ENCODE peak calls at places on chromosomes 12 and 14, in eight cellular contexts. W is HCT116, C is MM.1S, Y is GM23338, Q is SK-N-SH, S is neural progenitor cell, L is GM23248, P is PC-3. U is an unnamed sample.

GRCh38 chr12:54053625-54054441 is at the start of gene HOXC4:
- DNase-seq in Y (no peak), L (peak; percentile 77), S (no peak), C (no peak), Q (peak; percentile 86), W (no peak), P (no peak), U (peak; percentile 87)

GRCh38 chr14:34496679-34497513 is 34.9 kb upstream of the SPTSSA start:
- DNase-seq in S (peak; percentile 28), L (peak; percentile 99), P (peak; percentile 98), Y (peak; percentile 76), Q (peak; percentile 23), W (peak; percentile 97), C (no peak), U (no peak)

GRCh38 chr14:87686736-87687135 is 306.2 kb downstream of the GALC start:
- DNase-seq in P (no peak), C (no peak), Y (no peak), L (no peak), W (no peak), S (no peak), Q (no peak), U (no peak)

GRCh38 chr14:81209187-81209836 is 11.4 kb downstream of the GTF2A1 start:
- DNase-seq in W (no peak), P (no peak), Y (no peak), C (no peak), Q (no peak), S (no peak), L (no peak), U (peak; percentile 50)

GRCh38 chr12:68903511-68903910 is 29.5 kb downstream of the CPM start:
- DNase-seq in L (no peak), S (no peak), P (no peak), Y (no peak), Q (no peak), C (no peak), W (no peak), U (no peak)

GRCh38 chr12:11862794-11863193 is 207.9 kb upstream of the BCL2L14 start:
- DNase-seq in Q (no peak), C (no peak), P (no peak), L (peak; percentile 79), S (no peak), Y (no peak), W (no peak), U (no peak)

GRCh38 chr14:65574611-65575010 is 162.1 kb downstream of the FUT8 start:
- DNase-seq in C (no peak), L (no peak), S (no peak), Q (no peak), P (no peak), Y (no peak), W (no peak), U (no peak)

GRCh38 chr14:32711103-32711680 is 227.5 kb upstream of the NPAS3 start:
- DNase-seq in W (peak; percentile 6), L (peak; percentile 68), Q (peak; percentile 29), C (peak; percentile 33), P (peak; percentile 73), Y (peak; percentile 78), S (peak; percentile 76), U (peak; percentile 60)

GRCh38 chr14:94571950-94572349 is 9.3 kb upstream of the SERPINA5 start:
- DNase-seq in Q (no peak), Y (no peak), S (no peak), W (no peak), C (no peak), P (no peak), L (peak; percentile 70), U (no peak)

GRCh38 chr12:110600254-110600653 is 13.7 kb upstream of the TCTN1 start:
- DNase-seq in Y (peak; percentile 58), L (peak; percentile 79), W (peak; percentile 55), P (peak; percentile 89), Q (peak; percentile 30), C (peak; percentile 51), S (no peak), U (peak; percentile 70)

GRCh38 chr14:61355892-61356325 is 34.5 kb downstream of the PRKCH start:
- DNase-seq in L (peak; percentile 35), S (no peak), Q (no peak), W (peak; percentile 98), C (no peak), Y (peak; percentile 81), P (peak; percentile 100), U (no peak)

DNA sequence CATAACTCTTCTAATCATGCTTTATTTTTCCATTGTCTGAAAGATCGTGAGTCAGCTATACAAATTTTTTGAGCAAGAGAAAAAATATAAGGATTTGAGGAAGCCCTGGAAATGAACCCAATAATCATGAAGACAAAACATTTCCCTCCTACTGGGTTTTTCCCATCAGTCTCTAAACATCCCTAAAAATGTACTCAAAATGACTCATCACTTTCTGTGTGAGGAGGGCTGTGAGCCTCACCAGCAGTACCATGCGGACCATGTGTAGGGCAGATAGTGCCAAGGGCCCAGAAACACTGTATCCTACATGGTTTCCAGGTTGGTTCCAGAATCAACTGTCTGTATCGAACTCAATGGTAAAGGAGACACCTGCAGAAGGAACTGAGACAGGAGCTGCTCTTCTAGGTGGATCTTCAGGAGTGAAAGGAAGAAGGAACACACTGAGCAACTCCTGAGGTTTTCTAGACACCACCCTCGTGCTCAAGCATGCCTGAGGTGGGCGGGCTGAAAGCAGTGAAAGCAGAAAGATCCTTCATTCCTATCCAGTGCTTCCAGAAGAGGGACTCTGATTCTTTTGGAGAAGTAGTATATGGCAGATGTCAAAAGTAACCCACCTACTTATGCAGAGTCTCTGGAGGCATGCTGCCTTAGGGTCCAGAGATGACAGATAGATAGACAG is 48.6 kb upstream of the RHOJ start:
- DNase-seq in L (peak; percentile 18), W (no peak), P (no peak), C (no peak), S (no peak), Y (no peak), Q (no peak), U (no peak)
- H3K27ac ChIP-seq in L (no peak overlapping the region), W (no peak overlapping the region), P (no peak overlapping the region), C (no peak overlapping the region), S (no peak overlapping the region), Y (no peak overlapping the region), Q (no peak overlapping the region), U (no peak overlapping the region)

GRCh38 chr12:14367097-14367661 is 1.7 kb downstream of the ATF7IP start:
- DNase-seq in Y (no peak), L (peak; percentile 75), S (no peak), P (peak; percentile 5), C (peak; percentile 26), Q (no peak), W (no peak), U (no peak)
- TF ChIP-seq EZH2phosphoT487 in Y (no peak), L (no peak), S (no peak), P (no peak), C (no peak), Q (no peak), W (no peak), U (no peak)

GRCh38 chr12:124231980-124232653 is 62.8 kb upstream of the RFLNA start:
- DNase-seq in C (no peak), Q (no peak), S (no peak), L (no peak), P (no peak), Y (no peak), W (no peak), U (no peak)
- H3K4me1 ChIP-seq in C (no peaks in the 10 kb centered on the region), Q (peaks cover 5% of the 10 kb centered on the region), S (peaks cover 23% of the 10 kb centered on the region), L (peaks cover 34% of the 10 kb centered on the region), P (no peaks in the 10 kb centered on the region), Y (no peaks in the 10 kb centered on the region), W (no peaks in the 10 kb centered on the region), U (no peaks in the 10 kb centered on the region)

GRCh38 chr12:64411427-64411826 is 7.2 kb downstream of the XPOT start:
- DNase-seq in Y (no peak), Q (no peak), W (no peak), S (no peak), C (no peak), P (no peak), L (no peak), U (no peak)

GRCh38 chr12:64418209-64418608 is 14.0 kb downstream of the XPOT start:
- DNase-seq in Q (no peak), P (no peak), C (no peak), L (no peak), S (no peak), W (no peak), Y (no peak), U (no peak)

GRCh38 chr12:64407342-64408223 is 3.4 kb downstream of the XPOT start:
- DNase-seq in Y (no peak), P (no peak), Q (no peak), W (no peak), S (peak; percentile 23), L (no peak), C (no peak), U (no peak)

GRCh38 chr12:64413884-64414283 is 9.7 kb downstream of the XPOT start:
- DNase-seq in Q (no peak), S (no peak), W (no peak), Y (no peak), L (no peak), P (no peak), C (no peak), U (no peak)

DNA sequence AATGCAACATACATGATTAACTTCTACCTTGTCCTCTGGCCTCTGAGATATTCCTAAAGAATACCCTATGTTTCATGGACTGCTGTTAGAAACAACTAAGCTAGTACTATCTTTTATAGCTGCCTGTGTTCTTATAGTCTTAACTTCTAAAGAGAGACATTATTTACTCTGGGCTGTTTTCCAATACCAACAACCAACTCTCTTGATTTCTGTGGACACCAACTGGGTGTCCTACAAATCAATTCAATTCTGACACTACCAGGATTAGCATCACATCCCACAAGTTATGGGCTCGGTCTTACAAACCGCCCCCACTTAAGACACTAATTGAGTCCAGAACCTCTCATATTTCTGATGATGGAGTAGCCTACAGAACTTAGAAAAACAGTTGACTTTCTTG is 8.3 kb downstream of the XPOT start:
- DNase-seq in P (no peak), L (no peak), Y (no peak), S (no peak), C (no peak), W (no peak), Q (no peak), U (no peak)
- H3K27ac ChIP-seq in P (no peak overlapping the region), L (no peak overlapping the region), Y (no peak overlapping the region), S (no peak overlapping the region), C (no peak overlapping the region), W (no peak overlapping the region), Q (no peak overlapping the region), U (no peak overlapping the region)

DNA sequence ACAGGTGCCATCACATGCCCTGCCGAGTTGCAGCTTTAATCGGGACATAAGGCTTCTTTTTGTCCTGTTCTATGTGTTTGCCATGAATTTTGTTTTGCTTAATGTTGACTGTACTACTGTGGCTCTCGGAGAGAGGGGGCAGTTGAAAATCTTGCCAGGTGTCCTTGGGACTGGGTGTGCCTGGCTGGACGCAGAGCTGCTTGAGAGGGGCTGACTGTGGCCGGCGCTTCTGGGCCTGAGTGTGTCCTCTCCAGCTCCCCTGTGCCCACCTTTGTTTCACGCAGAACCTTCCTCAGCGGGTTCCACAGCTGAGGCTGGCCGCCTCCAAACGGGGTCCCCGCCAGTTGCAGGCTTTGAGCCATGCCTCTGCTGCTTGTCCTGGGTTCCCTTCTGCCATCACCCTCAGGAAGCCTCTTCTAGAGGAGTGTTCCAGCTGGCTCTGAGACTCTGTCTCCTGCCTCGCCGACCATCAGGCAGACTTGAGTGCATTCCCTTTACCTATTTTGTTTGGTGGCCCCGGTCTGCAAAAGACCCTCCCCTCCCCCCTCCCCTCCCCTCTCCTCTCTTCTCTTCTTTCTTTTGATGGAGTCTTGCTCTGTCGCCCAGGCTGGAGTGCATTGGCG is 49.7 kb downstream of the DDX51 start:
- DNase-seq in L (no peak), C (no peak), Y (no peak), P (no peak), S (no peak), Q (no peak), W (no peak), U (no peak)
- TF ChIP-seq EZH2phosphoT487 in L (no peak), C (no peak), Y (no peak), P (no peak), S (no peak), Q (no peak), W (no peak), U (no peak)